ENCODE peak calls at places on chromosomes 7 and 10, in seven cellular contexts. H, X, P, O, G, W and V are unnamed samples.

GRCh38 chr7:11716185-11716584 is 115.8 kb downstream of the THSD7A start:
- DNase-seq in W (no peak), P (no peak), G (no peak), O (no peak), X (no peak), H (no peak), V (peak)

GRCh38 chr7:91915401-91916067 is 25.1 kb upstream of the AKAP9 start:
- DNase-seq in X (no peak), O (no peak), H (no peak), G (no peak), W (no peak), P (no peak), V (no peak)

GRCh38 chr7:64867863-64868440 is 35.1 kb upstream of the ZNF273 start:
- DNase-seq in W (no peak), P (no peak), X (no peak), G (no peak), O (no peak), H (no peak), V (no peak)

GRCh38 chr10:132398566-132398991 is 1.6 kb downstream of the PWWP2B start:
- DNase-seq in G (no peak), P (no peak), O (no peak), W (peak), X (no peak), H (no peak), V (peak)

GRCh38 chr7:104627516-104627915 is 299.1 kb downstream of the LHFPL3 start:
- DNase-seq in H (no peak), W (no peak), O (no peak), X (no peak), G (peak), P (no peak), V (no peak)

GRCh38 chr7:35504365-35504764 is 190.6 kb downstream of the HERPUD2 start:
- DNase-seq in P (no peak), X (no peak), G (no peak), O (no peak), H (no peak), W (no peak), V (no peak)

GRCh38 chr10:47456096-47456485 is 27.8 kb downstream of the ANXA8 start:
- DNase-seq in O (no peak), G (no peak), P (no peak), W (no peak), H (no peak), X (no peak), V (no peak)

GRCh38 chr10:91434041-91434440 is 23.9 kb downstream of the HECTD2 start:
- DNase-seq in W (no peak), G (no peak), X (no peak), P (no peak), H (no peak), O (no peak), V (no peak)

GRCh38 chr7:136405931-136406777 is 429.0 kb upstream of the MTPN start:
- DNase-seq in P (peak), W (peak), G (peak), H (no peak), X (no peak), O (peak), V (no peak)

GRCh38 chr10:9766762-9767161 is 1250.9 kb upstream of the CELF2 start:
- DNase-seq in O (no peak), P (no peak), H (no peak), X (no peak), G (no peak), W (no peak), V (no peak)

GRCh38 chr10:124417846-124418725 is 637 bp downstream of the OAT start:
- DNase-seq in P (peak), W (peak), G (peak), O (peak), H (no peak), X (peak), V (peak)

GRCh38 chr10:73076361-73077183 is 20.1 kb downstream of the P4HA1 start:
- DNase-seq in H (no peak), O (no peak), G (peak), X (no peak), W (peak), P (no peak), V (peak)

GRCh38 chr10:26554246-26554645 is 116.1 kb downstream of the APBB1IP start:
- DNase-seq in G (no peak), W (no peak), X (no peak), P (no peak), O (no peak), H (no peak), V (no peak)

GRCh38 chr10:50407077-50407801 is 155.9 kb upstream of the ASAH2 start:
- DNase-seq in O (no peak), W (no peak), G (no peak), X (no peak), H (no peak), P (no peak), V (no peak)

GRCh38 chr7:73618538-73618937 is 5.8 kb downstream of the MLXIPL start:
- DNase-seq in H (no peak), W (no peak), G (no peak), X (no peak), O (no peak), P (no peak), V (no peak)

GRCh38 chr10:122126763-122127659 is 138.0 kb downstream of the TACC2 start:
- DNase-seq in G (peak), H (no peak), O (no peak), P (no peak), W (peak), X (no peak), V (no peak)

GRCh38 chr10:4981722-4982471 is 18.7 kb downstream of the AKR1C1 start:
- DNase-seq in H (no peak), O (no peak), G (peak), W (no peak), X (no peak), P (peak), V (no peak)

GRCh38 chr7:20330797-20331230 is at the start of gene ITGB8:
- DNase-seq in X (peak), W (peak), P (peak), O (no peak), G (no peak), H (no peak), V (peak)

GRCh38 chr10:95518455-95519131 is 42.6 kb downstream of the SORBS1 start:
- DNase-seq in W (no peak), H (no peak), P (no peak), G (no peak), O (no peak), X (no peak), V (no peak)

GRCh38 chr10:3760083-3760482 is 24.9 kb downstream of the KLF6 start:
- DNase-seq in P (no peak), H (no peak), O (no peak), G (no peak), W (no peak), X (no peak), V (no peak)

GRCh38 chr10:112966191-112966855 is 16.3 kb downstream of the TCF7L2 start:
- DNase-seq in H (no peak), W (peak), O (no peak), X (no peak), G (no peak), P (no peak), V (no peak)

GRCh38 chr10:34791947-34792346 is 23.1 kb downstream of the PARD3 start:
- DNase-seq in H (no peak), P (no peak), X (no peak), G (no peak), W (no peak), O (no peak), V (no peak)

GRCh38 chr7:87570178-87570577 is 30.5 kb downstream of the ABCB1 start:
- DNase-seq in H (no peak), X (no peak), O (no peak), P (no peak), G (no peak), W (no peak), V (no peak)

GRCh38 chr7:135939268-135939667 is 37.9 kb downstream of the MTPN start:
- DNase-seq in G (no peak), W (no peak), P (no peak), O (no peak), H (no peak), X (no peak), V (no peak)

GRCh38 chr10:3502606-3503005 is 282.4 kb downstream of the KLF6 start:
- DNase-seq in G (no peak), O (no peak), H (no peak), W (no peak), X (no peak), P (no peak), V (no peak)

GRCh38 chr7:127383123-127383835 is 9.2 kb downstream of the ZNF800 start:
- DNase-seq in P (no peak), X (no peak), O (no peak), G (peak), H (no peak), W (no peak), V (no peak)

GRCh38 chr7:24902276-24902675 is 77.7 kb downstream of the OSBPL3 start:
- DNase-seq in P (no peak), W (no peak), H (no peak), O (no peak), G (no peak), X (no peak), V (no peak)

GRCh38 chr10:132835848-132836233 is 49.9 kb upstream of the NKX6-2 start:
- DNase-seq in G (no peak), O (no peak), P (no peak), W (no peak), H (no peak), X (no peak), V (no peak)

GRCh38 chr7:94701555-94701973 is 45.6 kb upstream of the SGCE start:
- DNase-seq in X (no peak), O (no peak), W (no peak), G (peak), H (no peak), P (no peak), V (no peak)

GRCh38 chr7:36389371-36390198 is at the start of gene ANLN:
- DNase-seq in G (peak), X (peak), H (peak), O (peak), W (peak), P (peak), V (peak)

GRCh38 chr10:95394161-95394880 is 103.5 kb upstream of the PDLIM1 start:
- DNase-seq in X (no peak), W (no peak), H (no peak), P (no peak), O (no peak), G (no peak), V (no peak)

GRCh38 chr7:137936509-137937201 is 65.2 kb downstream of the CREB3L2 start:
- DNase-seq in H (no peak), G (no peak), P (no peak), O (no peak), W (no peak), X (no peak), V (no peak)
- H3K27ac ChIP-seq in H (peak), G (no peak), P (peak), O (peak), W (peak), X (no peak), V (peak)

GRCh38 chr10:74831518-74832120 is 5.2 kb downstream of the KAT6B start:
- DNase-seq in X (no peak), W (no peak), G (no peak), O (no peak), H (no peak), P (no peak), V (no peak)
- H3K4me3 ChIP-seq in X (no peak), W (no peak), G (no peak), O (no peak), H (no peak), P (no peak), V (no peak)

GRCh38 chr7:137920637-137921473 is 74.1 kb upstream of the DGKI start:
- DNase-seq in O (no peak), H (no peak), X (no peak), G (no peak), P (no peak), W (no peak), V (no peak)

GRCh38 chr7:137923380-137923779 is 76.6 kb upstream of the DGKI start:
- DNase-seq in O (no peak), H (no peak), P (no peak), X (no peak), G (no peak), W (no peak), V (no peak)

GRCh38 chr7:137916980-137917645 is 70.3 kb upstream of the DGKI start:
- DNase-seq in G (no peak), O (no peak), W (no peak), H (no peak), X (no peak), P (no peak), V (no peak)

GRCh38 chr7:137916564-137916963 is 69.8 kb upstream of the DGKI start:
- DNase-seq in P (no peak), X (no peak), H (no peak), O (no peak), G (no peak), W (no peak), V (no peak)

DNA sequence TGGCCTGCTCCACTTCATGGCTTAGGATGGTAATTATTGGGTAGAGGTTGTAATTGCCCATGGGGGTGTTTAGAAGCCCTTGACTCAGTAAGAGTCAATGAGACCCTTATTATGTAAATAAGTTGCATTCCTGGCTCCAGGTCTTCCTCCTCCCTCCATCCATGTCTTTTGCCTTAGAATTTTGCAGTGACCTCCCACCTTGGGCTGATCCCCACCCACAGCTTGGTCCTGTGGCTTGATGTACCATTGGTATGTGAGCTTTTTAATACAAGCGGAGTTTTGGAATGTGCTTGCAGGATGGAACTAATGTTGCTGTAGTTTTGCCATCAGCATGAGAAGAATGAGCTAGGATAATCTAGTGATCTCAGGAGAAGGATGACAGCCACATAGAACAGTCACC is 73.2 kb upstream of the DGKI start:
- DNase-seq in W (no peak), P (no peak), H (no peak), O (no peak), G (no peak), X (no peak), V (no peak)
- H3K27ac ChIP-seq in W (no peak), P (no peak), H (peak), O (no peak), G (peak), X (no peak), V (peak)

DNA sequence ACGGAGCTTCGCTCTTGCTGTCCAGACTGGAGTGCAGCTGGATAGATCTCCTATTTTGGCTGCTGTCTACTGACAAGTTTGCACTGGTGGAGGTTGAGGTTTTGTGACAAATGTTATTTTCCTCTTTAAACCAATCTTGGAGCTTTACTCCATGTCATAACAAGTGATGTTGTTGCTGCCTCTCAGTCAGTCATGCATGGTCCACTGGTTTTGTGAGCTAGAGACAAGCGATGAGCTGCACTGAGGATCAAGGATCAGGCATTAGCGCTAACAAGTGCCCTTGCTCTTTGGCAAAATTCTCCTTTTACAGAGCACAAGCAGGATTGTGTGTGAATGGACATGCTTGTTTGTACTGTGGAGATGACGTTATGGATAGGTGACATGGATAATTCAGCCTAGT is 780 bp upstream of the WDFY4 start:
- DNase-seq in W (no peak), P (no peak), G (no peak), H (no peak), X (no peak), O (no peak), V (no peak)
- H3K4me3 ChIP-seq in W (no peak), P (no peak), G (no peak), H (no peak), X (no peak), O (no peak), V (no peak)

GRCh38 chr10:78719276-78719675 is 349.5 kb upstream of the ZMIZ1 start:
- DNase-seq in H (no peak), X (no peak), W (no peak), G (no peak), P (no peak), O (no peak), V (no peak)
- H3K27ac ChIP-seq in H (no peak), X (no peak), W (no peak), G (no peak), P (no peak), O (no peak), V (no peak)

GRCh38 chr7:32068411-32068905 is 1.7 kb downstream of the PDE1C start:
- DNase-seq in P (no peak), H (no peak), W (no peak), G (no peak), X (no peak), O (no peak), V (no peak)
- H3K4me3 ChIP-seq in P (peak), H (no peak), W (peak), G (no peak), X (peak), O (no peak), V (peak)

GRCh38 chr7:50529093-50529862 is 35.9 kb downstream of the DDC start:
- DNase-seq in O (no peak), G (no peak), H (no peak), W (no peak), X (no peak), P (no peak), V (no peak)
- H3K27ac ChIP-seq in O (no peak), G (peak), H (no peak), W (no peak), X (no peak), P (no peak), V (no peak)